ENCODE peak calls at places on chromosomes 7 and 10, in six cellular contexts. G is cardiac muscle cell; N is small intestine; Q is endodermal cell; E is CD8-positive, alpha-beta memory T cell; C is neuronal stem cell. H is an unnamed sample.

GRCh38 chr7:100978300-100978699 is 8.9 kb downstream of the MUC12 start:
- DNase-seq in G (no peak), N (no peak), Q (no peak), E (no peak), C (no peak), H (no peak)

GRCh38 chr7:108166687-108167086 is 36.5 kb upstream of the LAMB4 start:
- DNase-seq in G (no peak), N (no peak), Q (no peak), E (no peak), C (no peak), H (no peak)

GRCh38 chr10:72001026-72001380 is 36.8 kb downstream of the CHST3 start:
- DNase-seq in G (no peak), N (no peak), Q (no peak), E (no peak), C (no peak), H (no peak)

GRCh38 chr10:4067552-4068254 is 282.7 kb upstream of the KLF6 start:
- DNase-seq in G (no peak), N (peak; percentile 75), Q (no peak), E (no peak), C (no peak), H (no peak)

GRCh38 chr7:109950256-109950655 is 1140.7 kb upstream of the LRRN3 start:
- DNase-seq in G (no peak), N (no peak), Q (no peak), E (no peak), C (no peak), H (no peak)

GRCh38 chr10:79021948-79022499 is 46.7 kb upstream of the ZMIZ1 start:
- DNase-seq in G (no peak), N (no peak), Q (peak; percentile 28), E (no peak), C (no peak), H (no peak)

GRCh38 chr10:93938140-93938539 is 44.4 kb downstream of the SLC35G1 start:
- DNase-seq in G (no peak), N (no peak), Q (no peak), E (no peak), C (no peak), H (no peak)

GRCh38 chr10:15313844-15314243 is 57.2 kb downstream of the FAM171A1 start:
- DNase-seq in G (peak; percentile 45), N (peak; percentile 58), Q (no peak), E (no peak), C (no peak), H (no peak)

GRCh38 chr7:153509763-153510162 is 542.4 kb upstream of the DPP6 start:
- DNase-seq in G (no peak), N (no peak), Q (no peak), E (no peak), C (no peak), H (no peak)

GRCh38 chr7:142440219-142441073 is 182.6 kb upstream of the PRSS58 start:
- DNase-seq in G (no peak), N (no peak), Q (peak; percentile 53), E (no peak), C (no peak), H (no peak)

GRCh38 chr10:44380829-44381600 is 3.9 kb downstream of the CXCL12 start:
- DNase-seq in G (no peak), N (no peak), Q (peak; percentile 53), E (no peak), C (no peak), H (no peak)

GRCh38 chr7:130732980-130733865 is 784 bp downstream of the KLF14 start:
- DNase-seq in G (peak; percentile 19), N (no peak), Q (peak; percentile 79), E (no peak), C (no peak), H (no peak)

GRCh38 chr10:89923661-89924060 is 222.3 kb downstream of the KIF20B start:
- DNase-seq in G (no peak), N (no peak), Q (no peak), E (no peak), C (no peak), H (no peak)

GRCh38 chr7:64625114-64626082 is 40.5 kb upstream of the ZNF107 start:
- DNase-seq in G (no peak), N (peak; percentile 1), Q (no peak), E (no peak), C (no peak), H (no peak)

GRCh38 chr10:36475746-36476145 is 649.7 kb upstream of the ANKRD30A start:
- DNase-seq in G (no peak), N (no peak), Q (no peak), E (no peak), C (no peak), H (no peak)

GRCh38 chr10:27035163-27035562 is 65.1 kb downstream of the ANKRD26 start:
- DNase-seq in G (no peak), N (no peak), Q (no peak), E (no peak), C (no peak), H (no peak)

GRCh38 chr10:87705339-87705738 is 45.7 kb downstream of the PAPSS2 start:
- DNase-seq in G (no peak), N (no peak), Q (no peak), E (no peak), C (no peak), H (peak; percentile 27)

GRCh38 chr10:90930971-90931841 is 10.3 kb upstream of the ANKRD1 start:
- DNase-seq in G (peak; percentile 97), N (no peak), Q (peak; percentile 93), E (no peak), C (no peak), H (no peak)

DNA sequence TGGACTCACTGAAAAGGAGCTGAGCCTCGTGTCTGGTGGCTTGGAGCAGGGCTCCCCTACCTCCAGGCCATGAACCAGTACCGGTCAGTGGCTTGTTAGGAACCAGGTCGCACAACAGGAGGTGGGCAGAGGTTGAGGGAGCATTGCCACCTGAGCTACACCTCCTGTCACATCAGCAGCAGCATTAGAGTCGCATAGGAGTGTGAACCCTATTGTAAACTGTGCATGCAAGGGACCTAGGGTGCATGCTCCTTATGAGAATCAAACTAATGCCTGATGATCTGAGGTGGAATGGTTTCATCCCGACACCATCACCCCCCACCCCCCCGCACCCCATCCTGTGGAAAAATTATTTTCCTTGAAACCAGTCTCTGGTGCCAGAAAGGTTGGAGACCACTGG is 50.4 kb downstream of the TSPAN15 start:
- DNase-seq in G (no peak), N (no peak), Q (peak; percentile 13), E (no peak), C (no peak), H (no peak)
- H3K27ac ChIP-seq in G (no peak overlapping the region), N (no peak overlapping the region), Q (no peak overlapping the region), E (no peak overlapping the region), C (no peak overlapping the region), H (no peak overlapping the region)

DNA sequence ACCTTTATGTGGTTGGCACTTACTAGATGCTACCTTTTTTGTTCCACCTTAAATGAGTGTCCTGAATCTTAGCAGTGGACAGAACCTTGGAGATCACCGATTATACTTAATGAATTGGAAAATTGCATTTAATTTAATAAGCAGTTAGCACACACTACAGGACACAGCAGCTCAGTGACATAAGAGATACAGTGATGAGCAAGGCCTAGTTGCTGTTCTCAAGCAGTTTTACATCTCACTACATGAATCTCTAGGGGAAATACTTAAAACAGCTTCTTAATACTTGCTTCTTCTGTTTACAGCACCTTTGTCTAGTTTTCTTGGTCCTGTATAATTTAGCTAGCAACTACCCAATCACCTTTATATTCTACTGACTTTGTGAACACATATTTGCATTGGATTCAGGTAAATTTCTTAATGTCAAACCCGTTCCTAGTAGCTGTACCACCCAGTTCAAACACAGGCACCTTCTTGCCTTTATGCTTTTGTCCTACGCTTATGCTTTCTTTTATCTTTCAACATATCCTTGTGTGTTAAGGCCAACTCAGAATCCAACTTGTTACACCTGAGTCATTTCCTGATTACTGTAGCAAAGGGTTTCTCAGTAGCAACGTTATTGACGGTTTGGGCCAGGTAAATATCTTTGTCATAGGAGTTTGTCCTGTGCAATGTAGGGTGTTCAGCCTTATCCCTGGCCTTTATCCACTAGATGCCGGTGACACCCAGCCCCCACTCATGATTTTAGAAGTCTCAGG is 1.8 kb downstream of the STAM start:
- DNase-seq in G (no peak), N (peak; percentile 67), Q (no peak), E (no peak), C (no peak), H (peak; percentile 48)
- H3K27ac ChIP-seq in G (peak overlapping the region; percentile 100), N (peak overlapping the region; percentile 55), Q (no peak overlapping the region), E (peak overlapping the region; percentile 96), C (no peak overlapping the region), H (peak overlapping the region; percentile 96)

DNA sequence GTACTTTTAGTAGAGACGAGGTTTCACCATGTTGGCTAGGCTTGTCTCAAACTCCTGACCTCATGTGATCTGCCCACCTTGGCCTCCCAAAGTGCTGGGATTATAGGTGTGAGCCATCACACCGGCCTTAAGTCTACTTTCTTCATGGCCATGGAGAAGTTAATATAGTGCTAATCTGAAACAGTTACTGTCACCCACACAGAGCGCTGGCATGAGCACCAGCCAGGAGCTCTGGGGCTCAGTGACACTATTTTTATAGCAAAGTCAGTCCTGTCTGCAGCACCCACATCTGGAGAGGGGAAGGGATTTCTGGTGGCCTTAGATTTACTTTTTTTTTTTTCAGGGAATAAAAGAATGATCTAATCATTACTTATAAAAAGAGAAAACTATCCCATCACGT is 21.3 kb downstream of the DNAJC12 start:
- DNase-seq in G (no peak), N (no peak), Q (no peak), E (no peak), C (no peak), H (no peak)
- H3K27ac ChIP-seq in G (no peak overlapping the region), N (no peak overlapping the region), Q (no peak overlapping the region), E (no peak overlapping the region), C (no peak overlapping the region), H (no peak overlapping the region)

GRCh38 chr7:134530460-134530859 is 3.1 kb downstream of the AKR1B10 start:
- DNase-seq in G (no peak), N (no peak), Q (peak; percentile 3), E (no peak), C (no peak), H (no peak)

GRCh38 chr7:134535272-134535918 is 8.0 kb downstream of the AKR1B10 start:
- DNase-seq in G (no peak), N (no peak), Q (no peak), E (no peak), C (no peak), H (no peak)

GRCh38 chr7:134533288-134533771 is 6.0 kb downstream of the AKR1B10 start:
- DNase-seq in G (no peak), N (no peak), Q (peak; percentile 22), E (no peak), C (no peak), H (no peak)

GRCh38 chr7:134534633-134535032 is 7.3 kb downstream of the AKR1B10 start:
- DNase-seq in G (no peak), N (no peak), Q (no peak), E (no peak), C (no peak), H (no peak)

DNA sequence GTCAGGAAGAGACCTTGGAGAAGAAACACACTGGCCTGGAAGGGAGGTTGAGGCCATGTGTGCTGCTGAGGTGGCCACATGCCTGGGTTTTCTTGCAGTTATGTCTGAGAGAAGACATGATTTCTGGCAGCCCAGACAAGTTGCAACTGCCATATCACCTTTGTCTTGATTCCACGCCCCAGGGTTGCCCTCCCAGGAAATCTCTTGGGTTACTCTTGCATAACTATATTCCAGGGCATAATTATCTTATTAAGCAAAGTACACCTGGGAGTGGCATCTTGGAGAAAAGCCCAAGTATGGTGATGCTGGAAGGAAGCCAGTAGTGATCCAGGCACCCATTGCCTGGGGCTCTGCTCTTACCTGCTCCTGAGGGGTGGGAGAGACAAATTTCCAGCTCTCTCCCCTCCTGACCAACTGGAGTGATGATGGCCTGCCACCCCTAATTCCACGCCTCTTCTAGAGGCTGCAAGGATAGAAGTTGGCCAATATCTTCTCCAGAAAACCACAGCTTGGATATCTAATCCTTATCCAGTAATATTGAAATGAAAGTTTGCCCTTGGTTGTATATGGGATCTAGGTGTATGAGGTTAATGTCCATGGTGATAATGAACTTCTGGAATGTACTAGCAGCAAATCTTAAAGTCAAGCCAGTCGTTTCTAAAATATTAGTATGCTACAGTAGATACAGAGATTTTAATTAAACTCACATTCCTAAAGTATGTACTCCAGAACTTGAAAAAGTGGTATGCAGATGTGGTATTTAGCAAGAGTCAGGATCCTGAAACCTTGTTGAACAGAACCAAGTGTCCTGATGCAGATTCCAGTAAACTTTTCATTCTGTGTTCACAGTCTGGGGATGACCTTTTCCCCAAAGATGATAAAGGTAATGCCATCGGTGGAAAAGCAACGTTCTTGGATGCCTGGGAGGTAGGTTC is 5.1 kb downstream of the AKR1B10 start:
- DNase-seq in G (no peak), N (peak; percentile 97), Q (peak; percentile 11), E (no peak), C (no peak), H (no peak)
- H3K27ac ChIP-seq in G (no peak overlapping the region), N (peak overlapping the region; percentile 92), Q (no peak overlapping the region), E (no peak overlapping the region), C (no peak overlapping the region), H (peak overlapping the region; percentile 65)